ENCODE peak calls at places on chromosome 18, in five cellular contexts. One of them, this sample, is unnamed.

GRCh38 chr18:24766376-24766775 is 305.9 kb downstream of the HRH4 start:
- DNase-seq in CD4-positive, alpha-beta memory T cell: no peak
- DNase-seq in aorta: no peak
- DNase-seq in amniotic stem cell: no peak
- DNase-seq in dermis blood vessel endothelial cell: no peak
- DNase-seq in this sample: no peak

GRCh38 chr18:10437837-10438236 is 16.6 kb upstream of the APCDD1 start:
- DNase-seq in CD4-positive, alpha-beta memory T cell: no peak
- DNase-seq in aorta: no peak
- DNase-seq in amniotic stem cell: no peak
- DNase-seq in dermis blood vessel endothelial cell: no peak
- DNase-seq in this sample: no peak

GRCh38 chr18:36519358-36519757 is 221.8 kb downstream of the FHOD3 start:
- DNase-seq in CD4-positive, alpha-beta memory T cell: no peak
- DNase-seq in aorta: no peak
- DNase-seq in amniotic stem cell: no peak
- DNase-seq in dermis blood vessel endothelial cell: no peak
- DNase-seq in this sample: no peak

GRCh38 chr18:72674710-72675109 is 130.6 kb upstream of the CBLN2 start:
- DNase-seq in CD4-positive, alpha-beta memory T cell: no peak
- DNase-seq in aorta: no peak
- DNase-seq in amniotic stem cell: no peak
- DNase-seq in dermis blood vessel endothelial cell: no peak
- DNase-seq in this sample: no peak

GRCh38 chr18:78242307-78242643 is 737.3 kb upstream of the SALL3 start:
- DNase-seq in CD4-positive, alpha-beta memory T cell: no peak
- DNase-seq in aorta: no peak
- DNase-seq in amniotic stem cell: no peak
- DNase-seq in dermis blood vessel endothelial cell: no peak
- DNase-seq in this sample: no peak

GRCh38 chr18:60684843-60685513 is 312.4 kb upstream of the MC4R start:
- DNase-seq in CD4-positive, alpha-beta memory T cell: no peak
- DNase-seq in aorta: no peak
- DNase-seq in amniotic stem cell: no peak
- DNase-seq in dermis blood vessel endothelial cell: peak; percentile 68
- DNase-seq in this sample: peak; percentile 39

GRCh38 chr18:24930974-24931373 is 421.0 kb downstream of the ZNF521 start:
- DNase-seq in CD4-positive, alpha-beta memory T cell: no peak
- DNase-seq in aorta: no peak
- DNase-seq in amniotic stem cell: no peak
- DNase-seq in dermis blood vessel endothelial cell: no peak
- DNase-seq in this sample: no peak

GRCh38 chr18:79680100-79680879 is 687 bp downstream of the CTDP1 start:
- DNase-seq in CD4-positive, alpha-beta memory T cell: peak; percentile 37
- DNase-seq in aorta: no peak
- DNase-seq in amniotic stem cell: peak; percentile 35
- DNase-seq in dermis blood vessel endothelial cell: peak; percentile 57
- DNase-seq in this sample: peak; percentile 12

GRCh38 chr18:36697905-36698304 is 130.9 kb downstream of the TPGS2 start:
- DNase-seq in CD4-positive, alpha-beta memory T cell: no peak
- DNase-seq in aorta: no peak
- DNase-seq in amniotic stem cell: peak; percentile 61
- DNase-seq in dermis blood vessel endothelial cell: no peak
- DNase-seq in this sample: no peak

GRCh38 chr18:46273861-46274260 is 169.7 kb downstream of the HAUS1 start:
- DNase-seq in CD4-positive, alpha-beta memory T cell: no peak
- DNase-seq in aorta: no peak
- DNase-seq in amniotic stem cell: no peak
- DNase-seq in dermis blood vessel endothelial cell: no peak
- DNase-seq in this sample: no peak

GRCh38 chr18:68104036-68104435 is 587.5 kb upstream of the DSEL start:
- DNase-seq in CD4-positive, alpha-beta memory T cell: no peak
- DNase-seq in aorta: no peak
- DNase-seq in amniotic stem cell: no peak
- DNase-seq in dermis blood vessel endothelial cell: no peak
- DNase-seq in this sample: no peak

GRCh38 chr18:12768622-12769021 is 65.8 kb downstream of the PSMG2 start:
- DNase-seq in CD4-positive, alpha-beta memory T cell: no peak
- DNase-seq in aorta: no peak
- DNase-seq in amniotic stem cell: peak; percentile 4
- DNase-seq in dermis blood vessel endothelial cell: peak; percentile 6
- DNase-seq in this sample: no peak

GRCh38 chr18:26516964-26517363 is 31.4 kb downstream of the KCTD1 start:
- DNase-seq in CD4-positive, alpha-beta memory T cell: no peak
- DNase-seq in aorta: no peak
- DNase-seq in amniotic stem cell: no peak
- DNase-seq in dermis blood vessel endothelial cell: no peak
- DNase-seq in this sample: no peak

GRCh38 chr18:24212939-24213338 is 74.1 kb downstream of the CABYR start:
- DNase-seq in CD4-positive, alpha-beta memory T cell: no peak
- DNase-seq in aorta: no peak
- DNase-seq in amniotic stem cell: peak; percentile 67
- DNase-seq in dermis blood vessel endothelial cell: peak; percentile 54
- DNase-seq in this sample: peak; percentile 51

GRCh38 chr18:22485808-22486244 is 68.1 kb upstream of the CTAGE1 start:
- DNase-seq in CD4-positive, alpha-beta memory T cell: no peak
- DNase-seq in aorta: no peak
- DNase-seq in amniotic stem cell: no peak
- DNase-seq in dermis blood vessel endothelial cell: no peak
- DNase-seq in this sample: no peak

GRCh38 chr18:75210274-75211001 is at the start of gene TSHZ1:
- DNase-seq in CD4-positive, alpha-beta memory T cell: peak; percentile 81
- DNase-seq in aorta: no peak
- DNase-seq in amniotic stem cell: peak; percentile 75
- DNase-seq in dermis blood vessel endothelial cell: peak; percentile 91
- DNase-seq in this sample: peak; percentile 95

GRCh38 chr18:36330435-36331049 is 33.0 kb downstream of the FHOD3 start:
- DNase-seq in CD4-positive, alpha-beta memory T cell: no peak
- DNase-seq in aorta: no peak
- DNase-seq in amniotic stem cell: no peak
- DNase-seq in dermis blood vessel endothelial cell: no peak
- DNase-seq in this sample: no peak

GRCh38 chr18:13612111-13612997 is 114.0 kb downstream of the FAM210A start:
- DNase-seq in CD4-positive, alpha-beta memory T cell: peak; percentile 64
- DNase-seq in aorta: no peak
- DNase-seq in amniotic stem cell: no peak
- DNase-seq in dermis blood vessel endothelial cell: no peak
- DNase-seq in this sample: no peak

GRCh38 chr18:9039441-9039950 is 63.0 kb upstream of the NDUFV2 start:
- DNase-seq in CD4-positive, alpha-beta memory T cell: no peak
- DNase-seq in aorta: no peak
- DNase-seq in amniotic stem cell: no peak
- DNase-seq in dermis blood vessel endothelial cell: no peak
- DNase-seq in this sample: no peak

GRCh38 chr18:6755107-6755506 is 25.6 kb downstream of the ARHGAP28 start:
- DNase-seq in CD4-positive, alpha-beta memory T cell: no peak
- DNase-seq in aorta: no peak
- DNase-seq in amniotic stem cell: no peak
- DNase-seq in dermis blood vessel endothelial cell: peak; percentile 49
- DNase-seq in this sample: no peak

GRCh38 chr18:50926521-50926920 is 41.3 kb upstream of the ELAC1 start:
- DNase-seq in CD4-positive, alpha-beta memory T cell: no peak
- DNase-seq in aorta: no peak
- DNase-seq in amniotic stem cell: no peak
- DNase-seq in dermis blood vessel endothelial cell: no peak
- DNase-seq in this sample: no peak

GRCh38 chr18:53947092-53947640 is 277.3 kb downstream of the MBD2 start:
- DNase-seq in CD4-positive, alpha-beta memory T cell: no peak
- DNase-seq in aorta: no peak
- DNase-seq in amniotic stem cell: no peak
- DNase-seq in dermis blood vessel endothelial cell: no peak
- DNase-seq in this sample: no peak

GRCh38 chr18:27685807-27686412 is 491.0 kb downstream of the CDH2 start:
- DNase-seq in CD4-positive, alpha-beta memory T cell: no peak
- DNase-seq in aorta: no peak
- DNase-seq in amniotic stem cell: peak; percentile 34
- DNase-seq in dermis blood vessel endothelial cell: peak; percentile 68
- DNase-seq in this sample: no peak

GRCh38 chr18:23336072-23336471 is 117.0 kb upstream of the RIOK3 start:
- DNase-seq in CD4-positive, alpha-beta memory T cell: no peak
- DNase-seq in aorta: no peak
- DNase-seq in amniotic stem cell: no peak
- DNase-seq in dermis blood vessel endothelial cell: peak; percentile 92
- DNase-seq in this sample: peak; percentile 98

GRCh38 chr18:58276640-58277456 is 232.8 kb downstream of the NEDD4L start:
- DNase-seq in CD4-positive, alpha-beta memory T cell: no peak
- DNase-seq in aorta: no peak
- DNase-seq in amniotic stem cell: no peak
- DNase-seq in dermis blood vessel endothelial cell: no peak
- DNase-seq in this sample: no peak

GRCh38 chr18:6022840-6023239 is 127.5 kb upstream of the TMEM200C start:
- DNase-seq in CD4-positive, alpha-beta memory T cell: no peak
- DNase-seq in aorta: no peak
- DNase-seq in amniotic stem cell: no peak
- DNase-seq in dermis blood vessel endothelial cell: no peak
- DNase-seq in this sample: no peak

GRCh38 chr18:75475228-75475627 is 47.7 kb upstream of the SMIM21 start:
- DNase-seq in CD4-positive, alpha-beta memory T cell: no peak
- DNase-seq in aorta: no peak
- DNase-seq in amniotic stem cell: peak; percentile 53
- DNase-seq in dermis blood vessel endothelial cell: peak; percentile 67
- DNase-seq in this sample: no peak

GRCh38 chr18:55731594-55732042 is 143.6 kb upstream of the TCF4 start:
- DNase-seq in CD4-positive, alpha-beta memory T cell: no peak
- DNase-seq in aorta: no peak
- DNase-seq in amniotic stem cell: no peak
- DNase-seq in dermis blood vessel endothelial cell: peak; percentile 10
- DNase-seq in this sample: no peak

GRCh38 chr18:13279181-13280065 is 60.9 kb downstream of the LDLRAD4 start:
- DNase-seq in CD4-positive, alpha-beta memory T cell: peak; percentile 37
- DNase-seq in aorta: peak; percentile 42
- DNase-seq in amniotic stem cell: no peak
- DNase-seq in dermis blood vessel endothelial cell: no peak
- DNase-seq in this sample: no peak

GRCh38 chr18:34094148-34094547 is 130.6 kb downstream of the NOL4 start:
- DNase-seq in CD4-positive, alpha-beta memory T cell: no peak
- DNase-seq in aorta: no peak
- DNase-seq in amniotic stem cell: no peak
- DNase-seq in dermis blood vessel endothelial cell: no peak
- DNase-seq in this sample: no peak

GRCh38 chr18:44564922-44565321 is 115.8 kb upstream of the SETBP1 start:
- DNase-seq in CD4-positive, alpha-beta memory T cell: no peak
- DNase-seq in aorta: no peak
- DNase-seq in amniotic stem cell: no peak
- DNase-seq in dermis blood vessel endothelial cell: no peak
- DNase-seq in this sample: no peak

GRCh38 chr18:36153203-36153602 is 23.5 kb downstream of the ELP2 start:
- DNase-seq in CD4-positive, alpha-beta memory T cell: no peak
- DNase-seq in aorta: no peak
- DNase-seq in amniotic stem cell: peak; percentile 21
- DNase-seq in dermis blood vessel endothelial cell: no peak
- DNase-seq in this sample: no peak

GRCh38 chr18:26471027-26471426 is 77.3 kb downstream of the KCTD1 start:
- DNase-seq in CD4-positive, alpha-beta memory T cell: no peak
- DNase-seq in aorta: no peak
- DNase-seq in amniotic stem cell: no peak
- DNase-seq in dermis blood vessel endothelial cell: no peak
- DNase-seq in this sample: no peak

GRCh38 chr18:12398625-12399024 is 9.1 kb upstream of the PRELID3A start:
- DNase-seq in CD4-positive, alpha-beta memory T cell: no peak
- DNase-seq in aorta: no peak
- DNase-seq in amniotic stem cell: no peak
- DNase-seq in dermis blood vessel endothelial cell: no peak
- DNase-seq in this sample: no peak

GRCh38 chr18:11661430-11661829 is 27.6 kb upstream of the GNAL start:
- DNase-seq in CD4-positive, alpha-beta memory T cell: no peak
- DNase-seq in aorta: no peak
- DNase-seq in amniotic stem cell: no peak
- DNase-seq in dermis blood vessel endothelial cell: no peak
- DNase-seq in this sample: no peak

GRCh38 chr18:80204142-80204541 is 43.2 kb downstream of the PARD6G start:
- DNase-seq in CD4-positive, alpha-beta memory T cell: no peak
- DNase-seq in aorta: no peak
- DNase-seq in amniotic stem cell: no peak
- DNase-seq in dermis blood vessel endothelial cell: no peak
- DNase-seq in this sample: no peak

GRCh38 chr18:63051928-63052327 is 267.6 kb downstream of the BCL2 start:
- DNase-seq in CD4-positive, alpha-beta memory T cell: no peak
- DNase-seq in aorta: no peak
- DNase-seq in amniotic stem cell: no peak
- DNase-seq in dermis blood vessel endothelial cell: no peak
- DNase-seq in this sample: no peak

GRCh38 chr18:3875961-3876360 is 426.0 kb downstream of the TGIF1 start:
- DNase-seq in CD4-positive, alpha-beta memory T cell: no peak
- DNase-seq in aorta: no peak
- DNase-seq in amniotic stem cell: no peak
- DNase-seq in dermis blood vessel endothelial cell: no peak
- DNase-seq in this sample: no peak

GRCh38 chr18:45370190-45371010 is 244.9 kb upstream of the SLC14A2 start:
- DNase-seq in CD4-positive, alpha-beta memory T cell: no peak
- DNase-seq in aorta: no peak
- DNase-seq in amniotic stem cell: no peak
- DNase-seq in dermis blood vessel endothelial cell: no peak
- DNase-seq in this sample: no peak